ENCODE peak calls at places on chromosomes 12 and 14, in six cellular contexts. T is NCI-H69, O is HuH-7.5, Q is EH, L is LNCaP clone FGC, B is lower leg skin. P is an unnamed sample.

GRCh38 chr12:6323340-6323994 is 13.0 kb downstream of the PLEKHG6 start:
- DNase-seq in Q (peak; percentile 97), L (peak; percentile 67), B (no peak), T (peak; percentile 92), O (peak; percentile 84), P (peak; percentile 32)

GRCh38 chr14:96502621-96503251 is 554 bp downstream of the PAPOLA start:
- DNase-seq in T (peak; percentile 76), L (no peak), Q (peak; percentile 49), O (peak; percentile 54), B (peak; percentile 90), P (no peak)

GRCh38 chr12:130552483-130552996 is 163.6 kb downstream of the RIMBP2 start:
- DNase-seq in O (no peak), T (no peak), L (no peak), Q (no peak), B (peak; percentile 28), P (no peak)

GRCh38 chr12:65891987-65892481 is 67.8 kb downstream of the HMGA2 start:
- DNase-seq in O (no peak), T (no peak), B (peak; percentile 95), L (peak; percentile 36), Q (peak; percentile 100), P (no peak)

GRCh38 chr14:80536456-80536855 is 325.2 kb upstream of the DIO2 start:
- DNase-seq in T (peak; percentile 66), B (no peak), Q (no peak), O (no peak), L (no peak), P (no peak)

GRCh38 chr14:65703996-65704395 is 291.5 kb downstream of the FUT8 start:
- DNase-seq in Q (peak; percentile 58), O (no peak), B (no peak), T (no peak), L (no peak), P (no peak)

GRCh38 chr12:29991924-29992323 is 208.2 kb upstream of the TMTC1 start:
- DNase-seq in O (no peak), B (no peak), Q (no peak), T (no peak), L (no peak), P (no peak)

GRCh38 chr12:65628061-65628460 is 196.2 kb upstream of the HMGA2 start:
- DNase-seq in T (no peak), Q (no peak), O (no peak), B (no peak), L (no peak), P (no peak)

GRCh38 chr14:52879958-52880357 is 70.9 kb downstream of the FERMT2 start:
- DNase-seq in L (no peak), T (no peak), O (no peak), Q (peak; percentile 56), B (no peak), P (no peak)

GRCh38 chr12:101018540-101018939 is 191.5 kb downstream of the SLC5A8 start:
- DNase-seq in L (no peak), B (no peak), O (peak; percentile 31), Q (peak; percentile 90), T (no peak), P (no peak)

GRCh38 chr12:124411291-124411878 is 116.5 kb downstream of the RFLNA start:
- DNase-seq in B (peak; percentile 96), Q (peak; percentile 98), T (no peak), O (no peak), L (no peak), P (no peak)

GRCh38 chr14:21990116-21990515 is 316.5 kb upstream of the OR4E1 start:
- DNase-seq in Q (no peak), B (no peak), T (peak; percentile 6), O (no peak), L (no peak), P (no peak)

GRCh38 chr12:100127766-100128508 is 14.7 kb downstream of the BLTP3B start:
- DNase-seq in T (no peak), B (no peak), O (no peak), L (no peak), Q (peak; percentile 71), P (no peak)

GRCh38 chr14:65302571-65303184 is 109.9 kb upstream of the FUT8 start:
- DNase-seq in L (peak; percentile 35), T (peak; percentile 85), O (no peak), Q (no peak), B (no peak), P (no peak)

P was measured in naive thymus-derived CD8-positive, alpha-beta T cell.